ENCODE peak calls at places on chromosome 3, in six cellular contexts. G is GM12892, Q is K562, C is GM12878, L is H1, E is HepG2. W is an unnamed sample.

GRCh38 chr3:188779537-188779936 is 392.2 kb upstream of the TPRG1 start:
- DNase-seq in G (no peak), Q (no peak), C (no peak), L (no peak), E (no peak), W (no peak)

GRCh38 chr3:36957862-36958686 is 13.2 kb upstream of the TRANK1 start:
- DNase-seq in G (no peak), Q (peak), C (no peak), L (no peak), E (no peak), W (no peak)

GRCh38 chr3:14391033-14391432 is 11.4 kb upstream of the SLC6A6 start:
- DNase-seq in G (no peak), Q (no peak), C (no peak), L (no peak), E (peak), W (no peak)

GRCh38 chr3:15514663-15515357 is 6.7 kb downstream of the COLQ start:
- DNase-seq in G (no peak), Q (no peak), C (no peak), L (no peak), E (no peak), W (no peak)

GRCh38 chr3:188396251-188396650 is 242.3 kb downstream of the LPP start:
- DNase-seq in G (no peak), Q (no peak), C (no peak), L (no peak), E (no peak), W (no peak)

GRCh38 chr3:123066896-123067688 is at the start of gene PDIA5:
- DNase-seq in G (peak), Q (peak), C (peak), L (peak), E (peak), W (peak)

GRCh38 chr3:148360046-148360445 is 337.7 kb upstream of the AGTR1 start:
- DNase-seq in G (no peak), Q (no peak), C (no peak), L (no peak), E (no peak), W (no peak)

GRCh38 chr3:59764131-59764530 is 714.3 kb upstream of the CFAP20DC start:
- DNase-seq in G (no peak), Q (no peak), C (no peak), L (no peak), E (no peak), W (no peak)

DNA sequence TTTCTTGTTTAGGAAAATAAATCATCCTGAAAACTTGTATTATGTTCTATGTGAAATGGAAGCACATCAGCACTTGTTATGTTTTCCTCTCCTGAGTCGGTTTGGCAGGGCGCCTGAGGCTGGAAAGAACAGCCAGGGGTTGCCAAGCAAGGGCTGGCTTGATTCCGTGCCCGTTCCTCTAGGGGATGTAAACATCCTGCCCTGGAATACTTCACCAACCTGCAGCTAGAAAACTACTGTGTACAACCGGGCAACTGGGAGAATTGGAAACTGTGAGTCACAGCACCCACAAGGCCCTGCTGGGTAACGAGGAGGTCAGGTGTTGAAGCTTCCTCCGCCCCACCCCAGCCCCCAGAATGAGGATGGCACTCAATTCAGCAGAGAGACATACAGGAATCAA is 67.1 kb downstream of the EIF4E3 start:
- DNase-seq in G (no peak), Q (no peak), C (no peak), L (no peak), E (no peak), W (no peak)
- TF ChIP-seq POLR2AphosphoS5 in G (no peak), Q (no peak), C (no peak), L (no peak), E (no peak), W (no peak)

DNA sequence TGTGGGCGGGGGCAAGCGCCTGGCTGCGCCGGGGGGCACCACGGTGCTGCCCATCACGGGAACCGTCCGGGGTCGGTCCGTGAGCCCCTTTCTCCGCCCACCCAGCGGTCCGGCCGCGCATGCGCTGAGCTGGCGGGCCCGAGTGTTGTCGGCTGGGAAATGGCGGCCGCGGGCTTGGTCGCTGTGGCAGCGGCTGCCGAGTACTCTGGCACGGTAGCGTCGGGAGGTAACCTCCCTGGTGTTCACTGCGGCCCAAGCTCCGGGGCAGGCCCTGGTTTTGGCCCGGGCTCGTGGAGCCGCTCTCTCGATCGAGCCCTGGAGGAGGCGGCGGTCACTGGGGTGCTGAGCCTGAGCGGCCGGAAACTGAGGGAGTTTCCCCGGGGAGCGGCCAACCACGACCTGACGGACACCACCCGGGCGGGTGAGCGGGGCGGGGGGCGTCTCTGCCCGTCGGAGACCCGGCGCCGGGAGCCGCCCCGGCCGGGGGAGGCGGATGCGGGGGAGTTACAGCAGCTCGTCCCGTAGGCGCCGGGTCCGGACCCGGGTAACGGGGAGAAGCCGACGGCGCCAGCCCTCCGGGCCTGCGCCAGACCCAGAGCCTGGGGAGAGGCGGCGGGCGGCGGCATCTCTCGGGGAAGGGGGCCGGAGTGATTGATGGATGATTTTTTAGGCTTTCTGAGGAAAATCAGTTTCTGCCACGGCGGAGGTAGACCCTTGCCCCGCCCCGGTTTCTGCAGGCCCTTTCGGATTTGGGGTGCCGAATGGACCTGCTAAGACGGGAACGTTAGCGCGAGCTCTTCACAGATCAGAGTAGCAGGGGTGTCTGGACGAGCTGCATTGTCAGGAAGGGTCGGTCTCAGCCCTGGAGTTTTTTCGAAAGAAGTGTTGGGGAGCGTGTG is at the start of gene LRCH3:
- DNase-seq in G (peak), Q (peak), C (no peak), L (peak), E (peak), W (peak)
- TF ChIP-seq POLR2A in G (peak), Q (peak), C (peak), L (peak), E (peak), W (peak)

GRCh38 chr3:55947406-55947805 is 460.3 kb upstream of the WNT5A start:
- DNase-seq in G (no peak), Q (no peak), C (no peak), L (no peak), E (no peak), W (no peak)
- TF ChIP-seq TAF1 in G (no peak), Q (no peak), C (no peak), L (no peak), E (no peak), W (no peak)

GRCh38 chr3:28139288-28139687 is 102.1 kb upstream of the CMC1 start:
- DNase-seq in G (no peak), Q (no peak), C (no peak), L (no peak), E (no peak), W (no peak)
- TF ChIP-seq POLR2AphosphoS5 in G (no peak), Q (no peak), C (no peak), L (no peak), E (no peak), W (no peak)

DNA sequence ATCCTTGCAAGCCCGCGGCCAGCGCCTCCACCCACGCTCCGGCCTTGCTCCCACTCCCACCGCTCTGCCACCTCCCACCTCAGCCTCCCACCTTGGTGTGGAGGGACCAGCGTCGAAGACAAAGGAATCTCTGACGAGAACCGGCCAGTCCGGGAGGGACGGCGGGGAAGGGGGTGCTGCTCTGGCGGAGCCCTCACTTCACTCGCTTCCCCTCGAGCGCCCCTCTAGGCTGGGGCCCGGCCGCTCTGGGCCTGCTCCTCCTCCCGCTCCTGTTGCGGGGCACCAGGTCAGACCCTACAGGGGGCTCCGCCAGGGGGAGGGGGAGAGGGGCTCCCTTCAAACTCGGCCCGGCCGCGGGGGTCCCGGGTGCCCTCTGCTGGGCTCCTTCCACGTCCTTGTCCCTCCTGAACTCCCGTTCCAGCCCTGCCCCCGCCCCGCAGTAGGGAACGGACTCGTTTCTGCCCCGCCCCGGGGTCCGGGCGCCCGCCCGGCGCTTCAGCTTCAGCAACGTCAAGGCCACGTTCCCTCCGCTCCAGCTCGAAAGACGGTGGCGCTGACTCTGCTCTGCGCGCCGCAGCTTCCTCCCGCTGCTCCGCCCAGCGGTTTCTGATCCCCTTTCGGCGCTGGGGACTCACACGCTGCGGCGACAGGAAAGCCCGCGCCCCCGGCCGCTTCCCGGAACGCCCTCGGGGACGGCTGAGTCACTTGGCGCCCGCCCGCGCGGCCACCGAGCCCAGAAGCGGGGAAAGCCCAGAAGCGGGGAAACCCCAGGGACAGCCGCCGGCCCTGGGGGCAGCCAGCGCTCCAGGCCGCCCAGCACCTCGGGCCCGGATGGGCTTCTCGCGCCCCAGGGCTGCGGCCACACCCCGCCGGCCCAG is 28.6 kb downstream of the ARHGAP31 start:
- DNase-seq in G (peak), Q (peak), C (peak), L (peak), E (peak), W (peak)
- TF ChIP-seq POLR2A in G (peak), Q (peak), C (peak), L (peak), E (no peak), W (peak)

GRCh38 chr3:69499899-69500316 is 114.0 kb upstream of the FRMD4B start:
- DNase-seq in G (no peak), Q (no peak), C (no peak), L (no peak), E (no peak), W (no peak)
- TF ChIP-seq TAF1 in G (no peak), Q (no peak), C (no peak), L (no peak), E (no peak), W (no peak)

DNA sequence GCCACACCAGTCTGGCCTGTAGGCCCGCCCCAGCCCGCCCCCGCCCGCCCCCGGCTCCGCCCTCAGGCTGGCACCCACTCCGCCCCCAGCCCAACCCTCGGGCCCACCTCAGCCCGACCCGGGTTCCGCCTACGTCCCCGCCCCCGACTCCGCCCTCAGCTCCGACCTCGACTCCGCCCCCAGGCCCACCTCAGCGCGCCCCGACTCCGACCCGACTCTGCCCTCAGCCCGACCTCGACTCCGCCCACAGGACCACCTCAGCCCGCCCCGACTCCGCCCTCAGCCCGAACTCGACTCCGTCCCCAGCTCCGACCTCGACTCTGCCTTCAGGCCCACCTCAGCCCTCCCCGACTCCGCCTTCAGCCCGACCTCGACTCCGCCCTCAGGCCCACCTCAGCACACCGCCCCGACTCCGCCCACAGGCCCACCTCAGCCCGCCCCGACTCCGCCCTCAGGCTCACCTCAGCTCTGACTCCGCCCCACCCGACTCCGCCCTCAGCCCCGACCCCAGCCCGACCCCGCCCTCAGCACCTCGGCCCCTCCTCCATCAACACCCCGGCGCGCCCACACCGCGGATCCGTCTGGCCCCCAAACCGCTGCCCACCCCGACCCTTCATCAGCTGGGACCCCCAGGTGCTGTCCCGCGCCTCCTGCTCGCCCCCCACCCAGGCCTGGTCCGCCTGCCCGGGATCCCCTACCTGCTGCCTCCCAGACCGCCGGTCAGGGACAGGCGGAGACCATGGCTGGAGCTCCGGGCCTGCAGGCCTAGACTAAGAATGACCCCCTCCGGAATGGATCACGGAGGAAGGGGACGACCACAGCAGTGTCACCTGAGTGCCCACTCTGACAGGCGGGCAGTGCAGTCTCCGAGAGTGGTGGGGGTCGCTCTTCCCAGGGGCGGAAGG is at the start of gene RAB43:
- DNase-seq in G (peak), Q (peak), C (peak), L (peak), E (peak), W (peak)
- TF ChIP-seq POLR2AphosphoS5 in G (no peak), Q (peak), C (no peak), L (no peak), E (no peak), W (no peak)

GRCh38 chr3:142987080-142987700 is 14.2 kb upstream of the U2SURP start:
- DNase-seq in G (no peak), Q (no peak), C (no peak), L (no peak), E (peak), W (no peak)

GRCh38 chr3:142981901-142982773 is 18.7 kb upstream of the PAQR9 start:
- DNase-seq in G (no peak), Q (peak), C (no peak), L (no peak), E (no peak), W (no peak)

GRCh38 chr3:142981108-142981507 is 17.6 kb upstream of the PAQR9 start:
- DNase-seq in G (no peak), Q (no peak), C (no peak), L (no peak), E (no peak), W (no peak)

GRCh38 chr3:142983318-142983717 is 18.1 kb upstream of the U2SURP start:
- DNase-seq in G (no peak), Q (no peak), C (no peak), L (no peak), E (no peak), W (no peak)

DNA sequence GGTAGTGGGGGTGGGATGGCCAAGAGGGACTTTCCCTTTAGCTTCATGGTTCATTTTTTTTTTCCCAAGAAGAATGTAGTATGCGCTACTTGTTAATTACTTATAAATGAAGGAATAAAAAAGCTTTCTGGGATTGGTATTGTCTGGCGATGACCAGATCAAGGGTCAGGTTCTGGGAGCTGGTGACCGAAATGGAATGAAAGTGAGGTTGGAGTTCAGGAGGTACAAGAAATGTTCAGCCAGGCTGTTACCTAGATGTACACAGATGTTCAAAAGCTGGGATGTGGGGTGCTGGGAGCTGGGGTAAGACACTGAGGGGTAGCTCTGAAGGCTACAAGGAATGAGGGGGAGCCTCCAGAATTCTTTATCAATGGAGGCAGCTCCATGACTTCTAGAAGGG is 17.1 kb upstream of the U2SURP start:
- DNase-seq in G (no peak), Q (no peak), C (no peak), L (no peak), E (no peak), W (no peak)
- TF ChIP-seq POLR2A in G (no peak), Q (no peak), C (no peak), L (no peak), E (no peak), W (no peak)

DNA sequence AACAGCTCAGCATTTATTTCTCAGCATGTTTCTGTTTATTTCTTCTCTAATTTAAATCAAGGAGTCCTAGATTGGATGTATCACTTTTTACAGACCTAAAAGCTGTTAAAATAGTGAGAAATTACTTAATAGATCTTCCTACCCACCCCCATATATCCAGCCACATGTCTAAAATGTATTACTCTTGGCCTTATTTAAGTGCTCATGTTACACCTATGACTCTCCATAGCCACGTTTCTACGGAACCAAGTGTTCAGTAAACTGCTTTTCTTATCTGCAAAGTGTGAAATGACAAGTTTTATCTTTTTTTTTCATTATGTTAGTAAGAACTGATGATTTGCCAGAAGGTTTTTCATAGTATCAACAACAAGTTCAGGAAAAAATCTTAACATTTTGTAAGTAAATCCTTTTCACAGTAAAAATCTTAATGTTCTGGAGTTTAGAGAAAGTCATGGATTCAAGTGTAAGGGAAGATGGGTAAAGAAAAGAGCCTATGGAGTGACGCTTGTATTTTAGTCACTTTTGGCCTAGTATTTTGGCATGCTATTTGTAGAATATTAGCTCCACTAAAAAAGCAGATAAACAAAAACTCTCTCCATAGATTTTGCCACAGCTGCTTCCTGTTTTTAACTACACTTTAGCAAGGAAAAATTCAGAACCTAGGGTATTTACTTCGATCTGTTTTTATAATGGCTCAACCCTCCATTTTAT is 41.2 kb upstream of the IGSF10 start:
- DNase-seq in G (no peak), Q (no peak), C (no peak), L (no peak), E (no peak), W (no peak)
- TF ChIP-seq TAF1 in G (no peak), Q (no peak), C (no peak), L (no peak), E (no peak), W (no peak)

W was measured in GM12891.